ENCODE peak calls at places on chromosomes 2 and 18, in five cellular contexts. A is neuronal stem cell, I is H9, U is mesenchymal stem cell, O is H1. J is an unnamed sample.

GRCh38 chr2:55051026-55051866 is 995 bp upstream of the RTN4 start:
- DNase-seq in O (peak), U (peak), A (peak), I (peak), J (peak)

GRCh38 chr2:26035110-26035728 is 1.3 kb downstream of the RAB10 start:
- DNase-seq in A (no peak), U (peak), O (no peak), I (no peak), J (no peak)

GRCh38 chr2:218005486-218005885 is 2.7 kb upstream of the TNS1 start:
- DNase-seq in I (no peak), U (no peak), A (no peak), O (no peak), J (no peak)

GRCh38 chr2:26292646-26293045 is 47.9 kb downstream of the HADHB start:
- DNase-seq in I (no peak), A (no peak), U (peak), O (no peak), J (peak)

GRCh38 chr18:65056575-65056974 is 694.2 kb upstream of the CDH7 start:
- DNase-seq in U (no peak), A (no peak), O (no peak), I (no peak), J (no peak)

GRCh38 chr2:119706196-119706595 is 27.2 kb downstream of the TMEM177 start:
- DNase-seq in I (no peak), U (no peak), A (no peak), O (no peak), J (no peak)

GRCh38 chr2:100783986-100784385 is 36.0 kb upstream of the NPAS2 start:
- DNase-seq in O (no peak), U (no peak), A (no peak), I (no peak), J (no peak)

GRCh38 chr2:61135510-61135909 is 26.5 kb upstream of the C2orf74 start:
- DNase-seq in A (no peak), O (no peak), U (peak), I (no peak), J (peak)

GRCh38 chr2:24914713-24915112 is 5.3 kb downstream of the ADCY3 start:
- DNase-seq in I (no peak), A (no peak), U (no peak), O (no peak), J (no peak)

GRCh38 chr2:12222561-12222960 is 476.1 kb downstream of the LPIN1 start:
- DNase-seq in U (no peak), A (no peak), I (no peak), O (no peak), J (no peak)

GRCh38 chr2:66446178-66446860 is 11.4 kb downstream of the MEIS1 start:
- DNase-seq in O (no peak), U (peak), I (peak), A (no peak), J (no peak)

GRCh38 chr2:156400704-156401678 is 35.2 kb upstream of the GPD2 start:
- DNase-seq in U (peak), I (peak), A (peak), O (peak), J (peak)

DNA sequence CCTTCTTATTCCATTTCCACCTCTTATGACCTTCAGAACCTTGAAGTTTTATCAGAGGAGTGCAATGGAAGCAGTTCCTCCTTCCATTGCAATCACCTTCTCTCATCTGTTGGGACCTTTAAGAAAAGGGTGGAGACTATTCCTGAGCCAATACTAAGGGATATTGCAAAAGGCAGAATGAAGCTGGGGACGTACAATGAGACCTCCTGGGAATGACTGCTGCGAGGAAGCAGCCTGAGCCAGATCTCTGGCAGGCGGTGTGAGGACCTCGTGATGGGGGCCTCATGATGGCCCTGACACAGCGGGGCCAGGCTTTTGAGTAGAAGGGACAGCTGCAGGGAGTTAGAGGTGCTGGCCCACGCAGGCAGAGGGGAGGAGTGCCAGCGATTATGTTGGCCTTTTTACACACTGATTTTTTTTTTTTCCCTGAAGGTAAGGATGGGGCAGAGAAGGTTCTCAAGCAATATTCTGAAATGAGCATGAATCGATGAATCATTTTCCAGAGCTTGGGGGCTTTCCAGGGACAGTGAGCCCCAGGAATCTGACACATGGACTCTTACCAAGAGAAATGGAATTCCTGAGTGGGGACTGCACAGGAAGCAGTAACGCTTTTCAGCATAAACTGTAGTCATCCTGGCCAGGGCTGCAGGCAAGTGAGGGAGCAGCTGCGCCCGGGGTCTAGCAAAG is 40.0 kb upstream of the LAPTM4A start:
- DNase-seq in I (no peak), U (peak), A (no peak), O (no peak), J (no peak)
- H3K23ac ChIP-seq in I (no peak), U (no peak), A (no peak), O (no peak), J (no peak)

GRCh38 chr2:37295469-37296073 is 29.1 kb downstream of the PRKD3 start:
- DNase-seq in O (no peak), U (no peak), A (no peak), I (no peak), J (no peak)
- H3K4me2 ChIP-seq in O (no peak), U (no peak), A (no peak), I (no peak), J (no peak)

GRCh38 chr2:7190587-7191320 is 273.5 kb downstream of the RNF144A start:
- DNase-seq in A (no peak), O (no peak), I (peak), U (peak), J (no peak)

GRCh38 chr2:7193457-7193856 is 276.2 kb downstream of the RNF144A start:
- DNase-seq in A (no peak), I (no peak), O (no peak), U (no peak), J (no peak)

GRCh38 chr2:7194950-7195349 is 277.7 kb downstream of the RNF144A start:
- DNase-seq in U (no peak), A (no peak), I (no peak), O (no peak), J (no peak)

GRCh38 chr2:7189106-7189505 is 271.9 kb downstream of the RNF144A start:
- DNase-seq in I (no peak), A (no peak), U (no peak), O (no peak), J (no peak)

DNA sequence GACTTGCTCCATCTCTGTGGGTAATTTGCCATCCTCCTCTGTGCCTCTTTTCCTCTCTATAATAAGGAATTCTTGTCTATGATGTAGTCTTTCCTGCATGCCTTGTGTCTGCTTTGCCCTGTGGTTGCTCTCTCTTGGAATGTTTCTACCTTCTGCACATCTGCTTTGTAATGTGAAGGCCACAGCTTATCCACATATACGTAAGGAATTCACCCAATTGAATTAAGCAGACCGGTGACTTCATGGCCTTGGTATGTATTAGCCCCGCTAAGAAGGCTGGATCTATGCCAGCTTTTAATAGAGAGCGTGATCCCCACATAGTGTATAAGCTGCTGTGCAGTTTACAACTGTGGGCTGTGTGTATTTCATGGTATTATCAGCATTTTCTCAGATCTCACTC is 274.7 kb downstream of the RNF144A start:
- DNase-seq in O (no peak), I (no peak), U (peak), A (no peak), J (no peak)
- H2BK12ac ChIP-seq in O (no peak), I (no peak), U (no peak), A (no peak), J (no peak)

GRCh38 chr2:97936199-97936598 is 59.5 kb downstream of the TMEM131 start:
- DNase-seq in O (peak), A (peak), U (peak), I (peak), J (no peak)
- H3K23ac ChIP-seq in O (no peak), A (no peak), U (peak), I (no peak), J (no peak)

DNA sequence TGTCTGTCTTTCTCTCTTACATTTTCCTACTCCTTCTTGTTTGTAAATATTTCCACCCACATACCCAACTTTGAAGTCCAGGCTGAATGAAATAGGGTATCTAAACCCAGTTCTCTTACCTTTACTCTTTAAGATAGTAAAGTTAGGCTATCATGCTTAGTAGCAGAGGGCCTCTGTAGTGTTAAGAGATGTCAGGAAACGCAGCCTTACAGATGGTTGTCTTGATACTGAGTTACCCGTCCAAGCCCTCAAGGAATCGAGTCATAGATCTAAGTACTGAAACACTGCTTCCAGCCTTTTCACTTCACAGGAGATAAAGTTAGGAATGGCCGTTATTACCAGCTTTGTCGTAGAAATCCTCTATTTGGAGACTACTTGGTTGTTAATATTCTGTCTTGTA is 24.3 kb downstream of the MRPS9 start:
- DNase-seq in U (no peak), A (no peak), I (no peak), O (no peak), J (no peak)
- H3K4me2 ChIP-seq in U (no peak), A (no peak), I (no peak), O (no peak), J (no peak)

GRCh38 chr2:165582409-165582808 is 112.9 kb downstream of the CSRNP3 start:
- DNase-seq in I (no peak), A (no peak), U (no peak), O (no peak), J (no peak)

GRCh38 chr2:165582863-165583506 is 113.5 kb downstream of the CSRNP3 start:
- DNase-seq in O (no peak), A (no peak), I (no peak), U (no peak), J (no peak)

GRCh38 chr2:165587335-165587938 is 117.9 kb downstream of the CSRNP3 start:
- DNase-seq in I (no peak), A (no peak), U (peak), O (no peak), J (no peak)

GRCh38 chr2:165584126-165584525 is 114.6 kb downstream of the CSRNP3 start:
- DNase-seq in A (no peak), U (no peak), I (no peak), O (no peak), J (peak)

DNA sequence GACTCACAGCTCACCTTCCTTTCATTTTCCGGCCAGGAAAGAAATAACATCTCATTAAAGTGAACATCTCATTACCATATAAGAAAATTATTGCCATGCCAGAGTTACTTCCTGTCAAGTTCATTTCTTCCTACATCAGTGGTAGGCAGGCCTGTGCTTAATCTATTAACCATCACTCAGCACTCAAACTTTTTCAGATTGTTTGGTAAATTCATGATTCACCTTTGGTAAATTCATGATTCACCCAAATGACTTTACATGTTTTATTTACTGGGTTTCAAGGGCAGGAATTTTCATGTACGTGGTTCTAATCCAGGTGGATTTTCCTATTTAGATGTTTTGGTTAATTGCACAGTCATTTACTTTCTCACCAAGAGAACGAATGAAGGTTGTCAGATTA is 116.5 kb downstream of the CSRNP3 start:
- DNase-seq in A (no peak), U (no peak), I (no peak), O (no peak), J (no peak)
- H2BK12ac ChIP-seq in A (no peak), U (no peak), I (no peak), O (no peak), J (no peak)

GRCh38 chr2:20583425-20583881 is 67.4 kb downstream of the HS1BP3 start:
- DNase-seq in U (no peak), I (no peak), A (no peak), O (no peak), J (no peak)
- H3K23ac ChIP-seq in U (no peak), I (no peak), A (no peak), O (no peak), J (no peak)

GRCh38 chr2:200396726-200397348 is 90.3 kb downstream of the SPATS2L start:
- DNase-seq in O (no peak), A (no peak), U (peak), I (no peak), J (no peak)

GRCh38 chr2:200397785-200398184 is 91.3 kb downstream of the SPATS2L start:
- DNase-seq in I (no peak), O (no peak), U (peak), A (no peak), J (no peak)

GRCh38 chr2:200399636-200400035 is 93.1 kb downstream of the SPATS2L start:
- DNase-seq in U (no peak), O (no peak), A (no peak), I (no peak), J (no peak)

GRCh38 chr2:200403794-200404193 is 97.3 kb downstream of the SPATS2L start:
- DNase-seq in I (no peak), A (no peak), U (no peak), O (no peak), J (no peak)

GRCh38 chr2:200399046-200399445 is 92.6 kb downstream of the SPATS2L start:
- DNase-seq in U (peak), I (no peak), O (no peak), A (no peak), J (peak)
- H3K4me2 ChIP-seq in U (no peak), I (no peak), O (no peak), A (no peak), J (no peak)

J was measured in trophoblast cell.